ENCODE peak calls at places on chromosomes 2 and 18, in nine cellular contexts. One of them, this sample, is unnamed.

GRCh38 chr2:25738383-25739343 is 65.3 kb upstream of the DTNB start:
- DNase-seq in substantia nigra: no peak
- DNase-seq in HTR-8/SVneo: no peak
- DNase-seq in fibroblast of lung: no peak
- DNase-seq in NCI-H1105 treated with DMSO at 0.1 percent for 48 hours: no peak
- DNase-seq in HEK293T: no peak
- DNase-seq in kidney: no peak
- DNase-seq in naive thymus-derived CD8-positive, alpha-beta T cell: no peak
- DNase-seq in fibroblast of the conjunctiva: no peak
- DNase-seq in this sample: no peak

GRCh38 chr18:58998421-58999203 is 133.9 kb downstream of the ZNF532 start:
- DNase-seq in NCI-H1105 treated with DMSO at 0.1 percent for 48 hours: no peak
- DNase-seq in fibroblast of lung: peak
- DNase-seq in HEK293T: no peak
- DNase-seq in naive thymus-derived CD8-positive, alpha-beta T cell: no peak
- DNase-seq in fibroblast of the conjunctiva: no peak
- DNase-seq in kidney: peak
- DNase-seq in substantia nigra: no peak
- DNase-seq in HTR-8/SVneo: no peak
- DNase-seq in this sample: peak

GRCh38 chr2:237279012-237279768 is 134.8 kb downstream of the COL6A3 start:
- DNase-seq in HEK293T: no peak
- DNase-seq in fibroblast of the conjunctiva: no peak
- DNase-seq in substantia nigra: no peak
- DNase-seq in NCI-H1105 treated with DMSO at 0.1 percent for 48 hours: no peak
- DNase-seq in naive thymus-derived CD8-positive, alpha-beta T cell: no peak
- DNase-seq in kidney: no peak
- DNase-seq in fibroblast of lung: peak
- DNase-seq in HTR-8/SVneo: no peak
- DNase-seq in this sample: no peak

GRCh38 chr2:10028988-10029874 is 14.1 kb upstream of the KLF11 start:
- DNase-seq in NCI-H1105 treated with DMSO at 0.1 percent for 48 hours: no peak
- DNase-seq in naive thymus-derived CD8-positive, alpha-beta T cell: peak
- DNase-seq in HEK293T: no peak
- DNase-seq in kidney: peak
- DNase-seq in substantia nigra: no peak
- DNase-seq in HTR-8/SVneo: no peak
- DNase-seq in fibroblast of the conjunctiva: no peak
- DNase-seq in fibroblast of lung: no peak
- DNase-seq in this sample: peak

GRCh38 chr2:239266436-239266770 is 134.4 kb downstream of the HDAC4 start:
- DNase-seq in substantia nigra: no peak
- DNase-seq in fibroblast of the conjunctiva: no peak
- DNase-seq in naive thymus-derived CD8-positive, alpha-beta T cell: no peak
- DNase-seq in kidney: no peak
- DNase-seq in HTR-8/SVneo: no peak
- DNase-seq in NCI-H1105 treated with DMSO at 0.1 percent for 48 hours: no peak
- DNase-seq in fibroblast of lung: no peak
- DNase-seq in HEK293T: no peak
- DNase-seq in this sample: no peak

GRCh38 chr2:144528108-144528507 is 8.2 kb upstream of the ZEB2 start:
- DNase-seq in kidney: no peak
- DNase-seq in NCI-H1105 treated with DMSO at 0.1 percent for 48 hours: no peak
- DNase-seq in substantia nigra: no peak
- DNase-seq in fibroblast of lung: no peak
- DNase-seq in HEK293T: no peak
- DNase-seq in naive thymus-derived CD8-positive, alpha-beta T cell: no peak
- DNase-seq in HTR-8/SVneo: no peak
- DNase-seq in fibroblast of the conjunctiva: no peak
- DNase-seq in this sample: no peak

GRCh38 chr2:11553661-11554429 is 20.0 kb downstream of the GREB1 start:
- DNase-seq in substantia nigra: no peak
- DNase-seq in fibroblast of lung: peak
- DNase-seq in NCI-H1105 treated with DMSO at 0.1 percent for 48 hours: no peak
- DNase-seq in fibroblast of the conjunctiva: no peak
- DNase-seq in kidney: no peak
- DNase-seq in HEK293T: no peak
- DNase-seq in HTR-8/SVneo: peak
- DNase-seq in naive thymus-derived CD8-positive, alpha-beta T cell: no peak
- DNase-seq in this sample: no peak

GRCh38 chr2:45732946-45733345 is 81.5 kb downstream of the PRKCE start:
- DNase-seq in HTR-8/SVneo: no peak
- DNase-seq in NCI-H1105 treated with DMSO at 0.1 percent for 48 hours: no peak
- DNase-seq in fibroblast of lung: no peak
- DNase-seq in fibroblast of the conjunctiva: no peak
- DNase-seq in HEK293T: no peak
- DNase-seq in substantia nigra: no peak
- DNase-seq in naive thymus-derived CD8-positive, alpha-beta T cell: no peak
- DNase-seq in kidney: no peak
- DNase-seq in this sample: no peak

GRCh38 chr2:160087854-160088745 is 25.7 kb upstream of the PLA2R1 start:
- DNase-seq in NCI-H1105 treated with DMSO at 0.1 percent for 48 hours: no peak
- DNase-seq in HTR-8/SVneo: no peak
- DNase-seq in HEK293T: peak
- DNase-seq in fibroblast of the conjunctiva: no peak
- DNase-seq in fibroblast of lung: peak
- DNase-seq in naive thymus-derived CD8-positive, alpha-beta T cell: no peak
- DNase-seq in substantia nigra: no peak
- DNase-seq in kidney: no peak
- DNase-seq in this sample: no peak